ENCODE peak calls at places on chromosomes 3 and 15, in ten cellular contexts. One of them, this sample, is unnamed.

GRCh38 chr3:127261925-127262324 is 25.9 kb downstream of the PRR20G start:
- DNase-seq in fibroblast of lung: no peak
- DNase-seq in psoas muscle: no peak
- DNase-seq in ovary: no peak
- DNase-seq in spleen: no peak
- DNase-seq in transverse colon: no peak
- DNase-seq in PC-9: no peak
- DNase-seq in uterus: no peak
- DNase-seq in colonic mucosa: no peak
- DNase-seq in IMR-90: no peak
- DNase-seq in this sample: no peak

GRCh38 chr3:40337136-40338108 is 27.9 kb downstream of the EIF1B start:
- DNase-seq in IMR-90: no peak
- DNase-seq in fibroblast of lung: no peak
- DNase-seq in colonic mucosa: no peak
- DNase-seq in spleen: no peak
- DNase-seq in transverse colon: no peak
- DNase-seq in uterus: no peak
- DNase-seq in PC-9: no peak
- DNase-seq in ovary: no peak
- DNase-seq in psoas muscle: no peak
- DNase-seq in this sample: no peak

GRCh38 chr3:104437131-104437750 is 929.5 kb upstream of the ALCAM start:
- DNase-seq in fibroblast of lung: peak; percentile 78
- DNase-seq in IMR-90: peak; percentile 53
- DNase-seq in ovary: no peak
- DNase-seq in colonic mucosa: no peak
- DNase-seq in psoas muscle: no peak
- DNase-seq in uterus: no peak
- DNase-seq in PC-9: no peak
- DNase-seq in transverse colon: no peak
- DNase-seq in spleen: no peak
- DNase-seq in this sample: no peak

GRCh38 chr3:159853506-159853864 is 135.2 kb upstream of the IL12A start:
- DNase-seq in IMR-90: no peak
- DNase-seq in transverse colon: no peak
- DNase-seq in fibroblast of lung: no peak
- DNase-seq in colonic mucosa: no peak
- DNase-seq in ovary: no peak
- DNase-seq in uterus: no peak
- DNase-seq in PC-9: no peak
- DNase-seq in psoas muscle: no peak
- DNase-seq in spleen: no peak
- DNase-seq in this sample: no peak

GRCh38 chr3:112302061-112302830 is 8.2 kb upstream of the SLC9C1 start:
- DNase-seq in spleen: no peak
- DNase-seq in psoas muscle: no peak
- DNase-seq in colonic mucosa: no peak
- DNase-seq in fibroblast of lung: peak; percentile 33
- DNase-seq in IMR-90: peak; percentile 47
- DNase-seq in uterus: no peak
- DNase-seq in ovary: no peak
- DNase-seq in transverse colon: no peak
- DNase-seq in PC-9: no peak
- DNase-seq in this sample: no peak

GRCh38 chr3:32405711-32406323 is 14.2 kb downstream of the CMTM7 start:
- DNase-seq in transverse colon: no peak
- DNase-seq in spleen: no peak
- DNase-seq in uterus: no peak
- DNase-seq in psoas muscle: no peak
- DNase-seq in colonic mucosa: no peak
- DNase-seq in fibroblast of lung: no peak
- DNase-seq in ovary: no peak
- DNase-seq in PC-9: no peak
- DNase-seq in IMR-90: no peak
- DNase-seq in this sample: no peak

GRCh38 chr3:33391255-33391995 is 48.8 kb downstream of the UBP1 start:
- DNase-seq in ovary: no peak
- DNase-seq in uterus: no peak
- DNase-seq in PC-9: no peak
- DNase-seq in colonic mucosa: no peak
- DNase-seq in spleen: no peak
- DNase-seq in IMR-90: no peak
- DNase-seq in psoas muscle: no peak
- DNase-seq in transverse colon: no peak
- DNase-seq in fibroblast of lung: no peak
- DNase-seq in this sample: no peak

GRCh38 chr3:185677146-185677829 is 91.2 kb downstream of the SENP2 start:
- DNase-seq in fibroblast of lung: peak; percentile 85
- DNase-seq in IMR-90: peak; percentile 77
- DNase-seq in ovary: no peak
- DNase-seq in colonic mucosa: peak; percentile 63
- DNase-seq in spleen: no peak
- DNase-seq in PC-9: peak; percentile 95
- DNase-seq in psoas muscle: no peak
- DNase-seq in transverse colon: no peak
- DNase-seq in uterus: no peak
- DNase-seq in this sample: no peak

GRCh38 chr3:171488479-171488878 is 28.3 kb upstream of the TNIK start:
- DNase-seq in fibroblast of lung: no peak
- DNase-seq in ovary: no peak
- DNase-seq in uterus: no peak
- DNase-seq in spleen: no peak
- DNase-seq in IMR-90: no peak
- DNase-seq in transverse colon: no peak
- DNase-seq in psoas muscle: no peak
- DNase-seq in colonic mucosa: no peak
- DNase-seq in PC-9: peak; percentile 32
- DNase-seq in this sample: no peak

GRCh38 chr15:82556315-82557035 is 16.2 kb upstream of the RPS17 start:
- DNase-seq in uterus: no peak
- DNase-seq in PC-9: no peak
- DNase-seq in transverse colon: no peak
- DNase-seq in psoas muscle: no peak
- DNase-seq in fibroblast of lung: no peak
- DNase-seq in colonic mucosa: no peak
- DNase-seq in ovary: no peak
- DNase-seq in IMR-90: no peak
- DNase-seq in spleen: no peak
- DNase-seq in this sample: no peak

GRCh38 chr3:46730819-46731218 is 13.2 kb upstream of the PRSS50 start:
- DNase-seq in PC-9: no peak
- DNase-seq in colonic mucosa: no peak
- DNase-seq in fibroblast of lung: no peak
- DNase-seq in IMR-90: no peak
- DNase-seq in transverse colon: no peak
- DNase-seq in psoas muscle: no peak
- DNase-seq in uterus: no peak
- DNase-seq in spleen: no peak
- DNase-seq in ovary: no peak
- DNase-seq in this sample: no peak

GRCh38 chr3:177194319-177194718 is 3.0 kb downstream of the TBL1XR1 start:
- DNase-seq in fibroblast of lung: no peak
- DNase-seq in ovary: no peak
- DNase-seq in PC-9: no peak
- DNase-seq in uterus: no peak
- DNase-seq in IMR-90: no peak
- DNase-seq in psoas muscle: no peak
- DNase-seq in colonic mucosa: no peak
- DNase-seq in transverse colon: no peak
- DNase-seq in spleen: no peak
- DNase-seq in this sample: no peak

GRCh38 chr3:13764161-13764560 is 115.7 kb downstream of the WNT7A start:
- DNase-seq in colonic mucosa: no peak
- DNase-seq in fibroblast of lung: no peak
- DNase-seq in psoas muscle: no peak
- DNase-seq in uterus: no peak
- DNase-seq in PC-9: no peak
- DNase-seq in transverse colon: no peak
- DNase-seq in ovary: no peak
- DNase-seq in IMR-90: no peak
- DNase-seq in spleen: no peak
- DNase-seq in this sample: no peak

GRCh38 chr3:13767030-13767429 is 112.8 kb downstream of the WNT7A start:
- DNase-seq in psoas muscle: no peak
- DNase-seq in PC-9: no peak
- DNase-seq in spleen: no peak
- DNase-seq in IMR-90: no peak
- DNase-seq in ovary: no peak
- DNase-seq in transverse colon: no peak
- DNase-seq in fibroblast of lung: no peak
- DNase-seq in uterus: no peak
- DNase-seq in colonic mucosa: no peak
- DNase-seq in this sample: no peak

GRCh38 chr3:13768453-13768852 is 111.4 kb downstream of the WNT7A start:
- DNase-seq in spleen: no peak
- DNase-seq in transverse colon: no peak
- DNase-seq in psoas muscle: no peak
- DNase-seq in ovary: no peak
- DNase-seq in uterus: no peak
- DNase-seq in fibroblast of lung: no peak
- DNase-seq in colonic mucosa: no peak
- DNase-seq in IMR-90: no peak
- DNase-seq in PC-9: no peak
- DNase-seq in this sample: no peak

GRCh38 chr3:13767896-13768295 is 112.0 kb downstream of the WNT7A start:
- DNase-seq in fibroblast of lung: no peak
- DNase-seq in PC-9: no peak
- DNase-seq in IMR-90: no peak
- DNase-seq in uterus: no peak
- DNase-seq in psoas muscle: no peak
- DNase-seq in colonic mucosa: no peak
- DNase-seq in ovary: no peak
- DNase-seq in transverse colon: no peak
- DNase-seq in spleen: no peak
- DNase-seq in this sample: no peak

DNA sequence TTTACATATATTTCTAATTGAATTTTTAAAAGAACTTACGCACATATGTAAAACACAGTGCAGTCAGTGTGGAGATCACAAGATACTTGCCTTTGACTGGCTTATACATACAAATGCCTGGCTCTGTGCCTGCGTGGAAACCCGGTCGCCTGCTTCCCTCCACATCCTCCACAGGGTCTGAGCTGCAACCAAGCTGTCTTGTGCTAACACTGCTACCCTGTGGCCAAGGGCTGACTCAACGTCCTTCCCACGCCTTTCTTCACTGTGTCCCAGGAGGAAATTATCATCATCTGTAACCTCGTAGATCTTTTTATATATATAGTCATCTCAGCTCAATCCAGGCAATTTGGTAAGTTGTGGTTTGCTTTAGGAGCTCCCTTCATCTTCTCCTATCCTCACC is 116.9 kb downstream of the WNT7A start:
- DNase-seq in ovary: no peak
- DNase-seq in PC-9: no peak
- DNase-seq in fibroblast of lung: no peak
- DNase-seq in IMR-90: no peak
- DNase-seq in uterus: no peak
- DNase-seq in psoas muscle: no peak
- DNase-seq in colonic mucosa: no peak
- DNase-seq in spleen: no peak
- DNase-seq in transverse colon: no peak
- DNase-seq in this sample: no peak
- TF ChIP-seq CTCF in ovary: no peak
- TF ChIP-seq CTCF in PC-9: no peak
- TF ChIP-seq CTCF in fibroblast of lung: no peak
- TF ChIP-seq CTCF in IMR-90: no peak
- TF ChIP-seq CTCF in uterus: no peak
- TF ChIP-seq CTCF in psoas muscle: no peak
- TF ChIP-seq CTCF in colonic mucosa: no peak
- TF ChIP-seq CTCF in spleen: no peak
- TF ChIP-seq CTCF in transverse colon: no peak
- TF ChIP-seq CTCF in this sample: no peak

GRCh38 chr3:162765524-162765923 is 1268.9 kb downstream of the OTOL1 start:
- DNase-seq in IMR-90: no peak
- DNase-seq in uterus: no peak
- DNase-seq in transverse colon: no peak
- DNase-seq in spleen: no peak
- DNase-seq in fibroblast of lung: no peak
- DNase-seq in ovary: no peak
- DNase-seq in colonic mucosa: no peak
- DNase-seq in PC-9: no peak
- DNase-seq in psoas muscle: no peak
- DNase-seq in this sample: no peak

GRCh38 chr3:162764672-162765071 is 1268.1 kb downstream of the OTOL1 start:
- DNase-seq in spleen: no peak
- DNase-seq in psoas muscle: no peak
- DNase-seq in uterus: no peak
- DNase-seq in colonic mucosa: no peak
- DNase-seq in fibroblast of lung: no peak
- DNase-seq in PC-9: no peak
- DNase-seq in IMR-90: no peak
- DNase-seq in transverse colon: no peak
- DNase-seq in ovary: no peak
- DNase-seq in this sample: no peak

DNA sequence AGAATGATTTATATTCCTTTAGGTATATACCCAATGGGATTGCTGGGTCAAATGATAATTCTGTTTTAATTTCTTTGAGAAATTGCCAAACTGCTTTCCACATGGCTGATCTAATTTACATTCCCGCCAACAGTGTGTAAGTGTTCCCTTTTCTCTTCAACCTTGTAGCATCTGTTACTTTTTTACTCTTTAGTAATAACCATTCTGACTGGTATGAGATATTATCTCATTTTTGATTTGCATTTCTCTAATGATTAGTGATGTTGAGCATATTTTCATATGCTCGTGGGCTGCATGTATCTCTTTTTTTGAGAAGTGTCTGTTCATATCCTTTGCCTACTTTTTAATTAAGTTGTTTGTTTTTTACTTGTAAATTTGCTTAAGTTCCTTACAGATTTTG is 1264.2 kb downstream of the OTOL1 start:
- DNase-seq in PC-9: no peak
- DNase-seq in spleen: no peak
- DNase-seq in fibroblast of lung: no peak
- DNase-seq in colonic mucosa: no peak
- DNase-seq in ovary: no peak
- DNase-seq in psoas muscle: no peak
- DNase-seq in IMR-90: no peak
- DNase-seq in transverse colon: no peak
- DNase-seq in uterus: no peak
- DNase-seq in this sample: no peak
- H3K4me1 ChIP-seq in PC-9: no peaks in the 10 kb centered on the region
- H3K4me1 ChIP-seq in spleen: no peaks in the 10 kb centered on the region
- H3K4me1 ChIP-seq in fibroblast of lung: no peaks in the 10 kb centered on the region
- H3K4me1 ChIP-seq in colonic mucosa: no peaks in the 10 kb centered on the region
- H3K4me1 ChIP-seq in ovary: no peaks in the 10 kb centered on the region
- H3K4me1 ChIP-seq in psoas muscle: no peaks in the 10 kb centered on the region
- H3K4me1 ChIP-seq in IMR-90: no peaks in the 10 kb centered on the region
- H3K4me1 ChIP-seq in transverse colon: no peaks in the 10 kb centered on the region
- H3K4me1 ChIP-seq in uterus: no peaks in the 10 kb centered on the region
- H3K4me1 ChIP-seq in this sample: no peaks in the 10 kb centered on the region

GRCh38 chr3:162544246-162544645 is 1047.6 kb downstream of the OTOL1 start:
- DNase-seq in IMR-90: peak; percentile 1
- DNase-seq in transverse colon: no peak
- DNase-seq in fibroblast of lung: no peak
- DNase-seq in PC-9: no peak
- DNase-seq in uterus: no peak
- DNase-seq in spleen: no peak
- DNase-seq in ovary: no peak
- DNase-seq in psoas muscle: no peak
- DNase-seq in colonic mucosa: no peak
- DNase-seq in this sample: no peak
- H3K27me3 ChIP-seq in IMR-90: no peaks in the 10 kb centered on the region
- H3K27me3 ChIP-seq in transverse colon: no peaks in the 10 kb centered on the region
- H3K27me3 ChIP-seq in fibroblast of lung: no peaks in the 10 kb centered on the region
- H3K27me3 ChIP-seq in PC-9: no peaks in the 10 kb centered on the region
- H3K27me3 ChIP-seq in uterus: no peaks in the 10 kb centered on the region
- H3K27me3 ChIP-seq in spleen: no peaks in the 10 kb centered on the region
- H3K27me3 ChIP-seq in ovary: no peaks in the 10 kb centered on the region
- H3K27me3 ChIP-seq in psoas muscle: no peaks in the 10 kb centered on the region
- H3K27me3 ChIP-seq in colonic mucosa: no peaks in the 10 kb centered on the region
- H3K27me3 ChIP-seq in this sample: no peaks in the 10 kb centered on the region

GRCh38 chr15:39312984-39313383 is 267.9 kb upstream of the THBS1 start:
- DNase-seq in fibroblast of lung: no peak
- DNase-seq in transverse colon: peak; percentile 63
- DNase-seq in uterus: no peak
- DNase-seq in psoas muscle: no peak
- DNase-seq in IMR-90: no peak
- DNase-seq in ovary: no peak
- DNase-seq in PC-9: no peak
- DNase-seq in colonic mucosa: peak; percentile 78
- DNase-seq in spleen: no peak
- DNase-seq in this sample: no peak
- TF ChIP-seq CTCF in fibroblast of lung: no peak
- TF ChIP-seq CTCF in transverse colon: peak; percentile 51
- TF ChIP-seq CTCF in uterus: no peak
- TF ChIP-seq CTCF in psoas muscle: no peak
- TF ChIP-seq CTCF in IMR-90: no peak
- TF ChIP-seq CTCF in ovary: no peak
- TF ChIP-seq CTCF in PC-9: no peak
- TF ChIP-seq CTCF in colonic mucosa: peak; percentile 61
- TF ChIP-seq CTCF in spleen: no peak
- TF ChIP-seq CTCF in this sample: no peak

This sample was measured in sigmoid colon.